ENCODE peak calls at places on chromosomes 6 and 20, in nine cellular contexts. X, W, A, J, R, Y, E, Q and Z are unnamed samples.

GRCh38 chr6:17152703-17153102 is 50.9 kb downstream of the STMND1 start:
- DNase-seq in X (no peak), W (no peak), A (no peak), J (no peak), R (no peak), Y (no peak), E (no peak), Q (no peak), Z (no peak)

GRCh38 chr6:113649276-113649675 is 207.9 kb upstream of the MARCKS start:
- DNase-seq in X (no peak), W (peak; percentile 58), A (no peak), J (no peak), R (no peak), Y (no peak), E (no peak), Q (peak; percentile 80), Z (no peak)

GRCh38 chr6:43096451-43097097 is 20.5 kb downstream of the PTK7 start:
- DNase-seq in X (no peak), W (peak; percentile 65), A (peak; percentile 81), J (no peak), R (peak; percentile 79), Y (peak; percentile 72), E (peak; percentile 70), Q (peak; percentile 87), Z (peak; percentile 37)

GRCh38 chr20:18225652-18226051 is 62.7 kb upstream of the ZNF133 start:
- DNase-seq in X (no peak), W (no peak), A (no peak), J (no peak), R (no peak), Y (no peak), E (no peak), Q (peak; percentile 38), Z (no peak)

GRCh38 chr6:72676995-72677394 is 55.1 kb downstream of the KCNQ5 start:
- DNase-seq in X (no peak), W (no peak), A (no peak), J (no peak), R (no peak), Y (no peak), E (no peak), Q (no peak), Z (no peak)

GRCh38 chr6:38846844-38847243 is 131.7 kb downstream of the DNAH8 start:
- DNase-seq in X (no peak), W (no peak), A (peak; percentile 10), J (no peak), R (no peak), Y (no peak), E (no peak), Q (peak; percentile 2), Z (no peak)

GRCh38 chr6:30101423-30101938 is 11.4 kb downstream of the TRIM31 start:
- DNase-seq in X (no peak), W (no peak), A (no peak), J (no peak), R (no peak), Y (no peak), E (no peak), Q (no peak), Z (no peak)

GRCh38 chr6:47298475-47298874 is 11.2 kb downstream of the TNFRSF21 start:
- DNase-seq in X (no peak), W (no peak), A (no peak), J (no peak), R (no peak), Y (no peak), E (no peak), Q (no peak), Z (no peak)

GRCh38 chr20:53786071-53786444 is 192.4 kb upstream of the ZNF217 start:
- DNase-seq in X (no peak), W (no peak), A (no peak), J (no peak), R (no peak), Y (no peak), E (no peak), Q (no peak), Z (no peak)

GRCh38 chr6:6654599-6655575 is 66.4 kb downstream of the LY86 start:
- DNase-seq in X (no peak), W (no peak), A (no peak), J (no peak), R (no peak), Y (no peak), E (no peak), Q (peak; percentile 77), Z (no peak)

GRCh38 chr6:39669943-39670342 is 55.3 kb downstream of the KIF6 start:
- DNase-seq in X (no peak), W (no peak), A (no peak), J (no peak), R (no peak), Y (no peak), E (no peak), Q (no peak), Z (no peak)

GRCh38 chr6:87756858-87757257 is 54.8 kb upstream of the AKIRIN2 start:
- DNase-seq in X (no peak), W (no peak), A (peak; percentile 83), J (no peak), R (no peak), Y (no peak), E (no peak), Q (peak; percentile 87), Z (peak; percentile 17)

GRCh38 chr6:157385482-157385881 is 4.5 kb downstream of the ZDHHC14 start:
- DNase-seq in X (no peak), W (no peak), A (no peak), J (no peak), R (no peak), Y (no peak), E (no peak), Q (no peak), Z (no peak)

GRCh38 chr6:15481892-15482291 is 180.9 kb downstream of the DTNBP1 start:
- DNase-seq in X (no peak), W (no peak), A (no peak), J (no peak), R (no peak), Y (no peak), E (no peak), Q (no peak), Z (no peak)

DNA sequence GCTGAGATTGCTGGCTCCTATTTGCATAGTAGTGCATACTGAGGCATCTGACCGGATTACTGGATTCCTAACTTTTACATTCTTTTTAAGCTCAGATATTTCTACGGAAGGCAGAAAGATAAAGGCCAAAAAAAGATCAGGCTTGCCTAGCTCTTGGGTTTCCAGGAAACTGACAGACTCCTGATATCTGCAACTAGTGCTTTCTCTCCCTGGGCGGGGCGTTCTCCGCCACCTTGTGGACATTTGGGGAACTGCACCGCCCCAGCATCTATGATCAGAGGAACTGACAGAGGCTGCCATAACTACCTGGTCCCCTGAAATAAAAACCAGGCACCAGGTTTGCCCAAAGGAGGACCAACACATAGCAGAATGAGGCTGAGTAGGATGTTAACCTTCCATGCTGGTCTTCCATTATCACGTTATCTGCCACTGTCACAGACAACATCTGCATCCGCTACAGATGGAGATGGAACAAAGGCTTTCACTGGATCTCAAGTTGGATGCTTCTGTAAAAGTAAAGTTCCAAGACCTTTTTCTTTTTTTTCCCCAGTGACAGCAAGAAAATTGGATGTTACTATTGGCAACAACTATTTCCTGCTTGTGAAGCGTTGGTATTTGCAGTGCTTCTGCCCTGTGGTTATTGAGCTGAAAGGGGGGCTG is 33.3 kb downstream of the NT5E start:
- DNase-seq in X (peak; percentile 80), W (peak; percentile 64), A (peak; percentile 71), J (peak; percentile 72), R (peak; percentile 87), Y (peak; percentile 63), E (peak; percentile 81), Q (peak; percentile 89), Z (peak; percentile 83)
- TF ChIP-seq CTCF in X (peak; percentile 91), W (peak; percentile 99), A (peak; percentile 97), J (peak; percentile 99), R (peak; percentile 100), Y (peak; percentile 99), E (peak; percentile 100), Q (peak; percentile 100), Z (peak; percentile 99)

DNA sequence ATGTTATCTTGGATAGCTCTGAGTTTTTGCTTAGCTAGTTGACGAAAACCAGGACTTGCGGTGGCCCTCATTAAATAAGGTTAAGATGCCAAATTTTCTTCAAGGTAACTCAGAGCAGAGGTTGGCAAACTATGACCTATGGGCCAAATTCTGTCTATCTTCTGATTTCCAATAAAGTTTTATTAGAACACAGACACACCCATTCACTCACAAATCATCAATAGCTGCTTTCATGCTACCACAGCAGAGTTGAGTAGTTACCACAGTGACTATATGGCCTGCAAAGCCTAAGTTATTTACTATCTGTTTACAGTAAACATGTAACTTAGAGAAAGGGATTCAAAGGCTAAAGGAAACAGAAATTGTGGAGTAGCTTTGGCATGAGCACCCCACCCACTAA is 23.6 kb downstream of the DCDC2 start:
- DNase-seq in X (no peak), W (no peak), A (no peak), J (no peak), R (no peak), Y (no peak), E (no peak), Q (no peak), Z (no peak)
- H3K4me1 ChIP-seq in X (no peaks in the 10 kb centered on the region), W (no peaks in the 10 kb centered on the region), A (no peaks in the 10 kb centered on the region), J (no peaks in the 10 kb centered on the region), R (no peaks in the 10 kb centered on the region), Y (no peaks in the 10 kb centered on the region), E (no peaks in the 10 kb centered on the region), Q (no peaks in the 10 kb centered on the region), Z (peaks cover 40% of the 10 kb centered on the region)

DNA sequence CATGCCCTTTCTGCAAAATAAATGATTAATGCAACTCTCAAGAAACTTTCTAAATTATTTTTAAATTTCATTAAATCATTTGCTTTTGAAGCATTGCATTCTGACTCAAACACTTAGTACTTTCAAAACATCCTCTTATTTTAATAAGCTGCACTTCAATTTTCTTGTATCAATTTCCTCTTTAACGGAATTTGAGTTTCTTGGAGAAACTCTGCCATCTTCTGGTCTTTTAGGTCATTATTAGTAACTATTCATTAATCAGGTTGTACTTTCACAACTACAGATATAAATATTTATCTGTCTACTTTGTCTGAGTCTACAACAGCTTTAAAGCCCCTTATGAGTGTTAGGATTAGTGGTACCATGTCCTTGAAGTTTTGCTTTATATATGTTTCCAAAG is 30.2 kb downstream of the TMX4 start:
- DNase-seq in X (no peak), W (no peak), A (no peak), J (no peak), R (no peak), Y (no peak), E (no peak), Q (peak; percentile 11), Z (no peak)
- TF ChIP-seq CTCF in X (no peak), W (no peak), A (no peak), J (no peak), R (no peak), Y (no peak), E (no peak), Q (no peak), Z (peak; percentile 26)

DNA sequence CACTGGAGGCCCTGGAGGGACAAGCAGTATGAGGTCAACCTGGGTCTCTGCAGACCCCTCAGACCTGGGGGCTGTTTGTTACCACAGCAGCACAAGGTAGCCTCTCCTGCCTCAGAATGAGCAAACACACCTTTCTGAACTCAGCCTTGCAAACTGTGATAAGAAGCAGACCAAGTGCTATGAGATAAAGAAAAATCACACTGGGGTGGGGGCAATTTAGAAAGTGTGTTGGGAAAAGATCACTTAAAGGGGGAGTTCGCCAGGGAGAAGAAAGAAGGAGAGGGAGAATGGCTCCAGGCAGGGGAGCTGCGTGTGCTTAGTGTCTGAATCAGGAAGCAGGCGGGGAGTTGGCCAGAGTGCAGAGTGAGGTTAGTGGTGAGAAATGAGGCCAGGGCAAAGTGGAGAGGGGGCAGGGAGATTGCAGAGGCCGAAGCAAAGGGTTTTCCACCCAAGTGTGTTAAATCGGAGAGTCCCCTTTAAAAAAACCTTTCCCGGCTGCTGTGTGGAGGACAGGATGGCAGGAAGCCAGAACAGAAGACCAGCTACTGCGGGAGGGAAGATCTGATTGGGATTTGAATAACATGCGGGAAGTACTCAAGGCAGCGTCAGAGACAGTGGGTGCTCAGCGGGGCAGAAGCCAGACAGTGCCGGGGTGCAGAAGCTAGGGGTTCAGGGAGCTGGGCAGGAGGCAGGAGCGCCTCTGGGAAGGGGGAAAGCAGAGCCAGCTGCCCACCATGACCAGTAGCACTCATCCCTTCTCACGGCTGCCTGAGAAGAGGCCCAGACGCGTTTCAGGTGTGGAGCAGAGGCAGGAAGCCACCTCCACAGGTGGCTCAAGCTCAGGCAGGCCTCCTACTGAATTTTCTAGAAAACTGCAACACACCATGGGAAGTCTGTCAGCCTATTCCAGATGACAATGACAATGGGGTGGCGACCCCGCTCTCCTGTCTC is 9.0 kb downstream of the ADA start:
- DNase-seq in X (no peak), W (peak; percentile 43), A (peak; percentile 82), J (peak; percentile 79), R (peak; percentile 72), Y (peak; percentile 29), E (no peak), Q (peak; percentile 97), Z (peak; percentile 86)
- H3K4me1 ChIP-seq in X (peaks cover 12% of the 10 kb centered on the region), W (peaks cover 4% of the 10 kb centered on the region), A (peaks cover 28% of the 10 kb centered on the region), J (peaks cover 23% of the 10 kb centered on the region), R (peaks cover 48% of the 10 kb centered on the region), Y (peaks cover 42% of the 10 kb centered on the region), E (peaks cover 44% of the 10 kb centered on the region), Q (peaks cover 13% of the 10 kb centered on the region), Z (peaks cover 44% of the 10 kb centered on the region)